ENCODE peak calls at places on chromosomes 6 and 20, in five cellular contexts. W, N, H, S and Q are unnamed samples.

GRCh38 chr20:62727584-62728027 is 19.0 kb downstream of the NTSR1 start:
- DNase-seq in W (no peak), N (no peak), H (no peak), S (no peak), Q (no peak)

GRCh38 chr20:58713801-58714339 is 21.3 kb downstream of the NPEPL1 start:
- DNase-seq in W (no peak), N (no peak), H (no peak), S (no peak), Q (no peak)

GRCh38 chr20:45581702-45582101 is 2.6 kb upstream of the WFDC8 start:
- DNase-seq in W (no peak), N (no peak), H (no peak), S (no peak), Q (no peak)

GRCh38 chr6:7725849-7726415 is at the start of gene BMP6:
- DNase-seq in W (peak), N (peak), H (peak), S (peak), Q (peak)

GRCh38 chr6:43076928-43077809 is 1.1 kb downstream of the PTK7 start:
- DNase-seq in W (no peak), N (no peak), H (no peak), S (peak), Q (no peak)

GRCh38 chr6:5562277-5562676 is 301.0 kb downstream of the FARS2 start:
- DNase-seq in W (no peak), N (no peak), H (no peak), S (no peak), Q (no peak)

GRCh38 chr20:41697861-41698559 is 79.8 kb upstream of the CHD6 start:
- DNase-seq in W (no peak), N (no peak), H (no peak), S (peak), Q (peak)

GRCh38 chr20:12276011-12276673 is 358.4 kb downstream of the BTBD3 start:
- DNase-seq in W (no peak), N (no peak), H (no peak), S (no peak), Q (no peak)

GRCh38 chr20:36352843-36353553 is 46.9 kb downstream of the DLGAP4 start:
- DNase-seq in W (no peak), N (no peak), H (no peak), S (no peak), Q (no peak)

GRCh38 chr6:28802417-28803336 is 121.1 kb downstream of the TRIM27 start:
- DNase-seq in W (no peak), N (no peak), H (no peak), S (peak), Q (peak)

GRCh38 chr6:31210842-31211241 is 40.4 kb upstream of the POU5F1 start:
- DNase-seq in W (no peak), N (no peak), H (no peak), S (no peak), Q (no peak)

GRCh38 chr6:12911387-12911960 is 194.9 kb downstream of the PHACTR1 start:
- DNase-seq in W (no peak), N (no peak), H (no peak), S (peak), Q (peak)